ENCODE peak calls at places on chromosomes 4 and X, in four cellular contexts. One of them, this sample, is unnamed.

GRCh38 chrX:77572322-77572721 is 125.1 kb downstream of the FGF16 start:
- DNase-seq in suprapubic skin: no peak
- DNase-seq in neural progenitor cell: no peak
- DNase-seq in SK-N-SH: no peak
- DNase-seq in this sample: no peak

GRCh38 chr4:140448830-140449229 is 21.4 kb upstream of the CLGN start:
- DNase-seq in suprapubic skin: no peak
- DNase-seq in neural progenitor cell: no peak
- DNase-seq in SK-N-SH: peak; percentile 12
- DNase-seq in this sample: no peak

GRCh38 chr4:128686032-128686465 is 123.5 kb upstream of the JADE1 start:
- DNase-seq in suprapubic skin: no peak
- DNase-seq in neural progenitor cell: no peak
- DNase-seq in SK-N-SH: no peak
- DNase-seq in this sample: no peak

GRCh38 chr4:1278336-1278670 is 11.4 kb upstream of the MAEA start:
- DNase-seq in suprapubic skin: no peak
- DNase-seq in neural progenitor cell: no peak
- DNase-seq in SK-N-SH: no peak
- DNase-seq in this sample: no peak

GRCh38 chr4:182826391-182826790 is 90.8 kb downstream of the DCTD start:
- DNase-seq in suprapubic skin: no peak
- DNase-seq in neural progenitor cell: no peak
- DNase-seq in SK-N-SH: no peak
- DNase-seq in this sample: peak; percentile 47

GRCh38 chr4:76535603-76536380 is 100.8 kb downstream of the SHROOM3 start:
- DNase-seq in suprapubic skin: no peak
- DNase-seq in neural progenitor cell: no peak
- DNase-seq in SK-N-SH: no peak
- DNase-seq in this sample: no peak

GRCh38 chrX:139759637-139760036 is 51.7 kb upstream of the MCF2 start:
- DNase-seq in suprapubic skin: no peak
- DNase-seq in neural progenitor cell: peak; percentile 24
- DNase-seq in SK-N-SH: no peak
- DNase-seq in this sample: no peak

GRCh38 chrX:150219374-150220185 is 143.5 kb upstream of the MAMLD1 start:
- DNase-seq in suprapubic skin: no peak
- DNase-seq in neural progenitor cell: peak; percentile 15
- DNase-seq in SK-N-SH: no peak
- DNase-seq in this sample: no peak

GRCh38 chr4:101651778-101652177 is 138.8 kb upstream of the BANK1 start:
- DNase-seq in suprapubic skin: no peak
- DNase-seq in neural progenitor cell: no peak
- DNase-seq in SK-N-SH: no peak
- DNase-seq in this sample: no peak

GRCh38 chr4:101655005-101655404 is 135.5 kb upstream of the BANK1 start:
- DNase-seq in suprapubic skin: no peak
- DNase-seq in neural progenitor cell: no peak
- DNase-seq in SK-N-SH: no peak
- DNase-seq in this sample: no peak

GRCh38 chr4:101644516-101644915 is 146.0 kb upstream of the BANK1 start:
- DNase-seq in suprapubic skin: no peak
- DNase-seq in neural progenitor cell: no peak
- DNase-seq in SK-N-SH: no peak
- DNase-seq in this sample: no peak

GRCh38 chr4:101647710-101648034 is 142.9 kb upstream of the BANK1 start:
- DNase-seq in suprapubic skin: no peak
- DNase-seq in neural progenitor cell: no peak
- DNase-seq in SK-N-SH: no peak
- DNase-seq in this sample: no peak

DNA sequence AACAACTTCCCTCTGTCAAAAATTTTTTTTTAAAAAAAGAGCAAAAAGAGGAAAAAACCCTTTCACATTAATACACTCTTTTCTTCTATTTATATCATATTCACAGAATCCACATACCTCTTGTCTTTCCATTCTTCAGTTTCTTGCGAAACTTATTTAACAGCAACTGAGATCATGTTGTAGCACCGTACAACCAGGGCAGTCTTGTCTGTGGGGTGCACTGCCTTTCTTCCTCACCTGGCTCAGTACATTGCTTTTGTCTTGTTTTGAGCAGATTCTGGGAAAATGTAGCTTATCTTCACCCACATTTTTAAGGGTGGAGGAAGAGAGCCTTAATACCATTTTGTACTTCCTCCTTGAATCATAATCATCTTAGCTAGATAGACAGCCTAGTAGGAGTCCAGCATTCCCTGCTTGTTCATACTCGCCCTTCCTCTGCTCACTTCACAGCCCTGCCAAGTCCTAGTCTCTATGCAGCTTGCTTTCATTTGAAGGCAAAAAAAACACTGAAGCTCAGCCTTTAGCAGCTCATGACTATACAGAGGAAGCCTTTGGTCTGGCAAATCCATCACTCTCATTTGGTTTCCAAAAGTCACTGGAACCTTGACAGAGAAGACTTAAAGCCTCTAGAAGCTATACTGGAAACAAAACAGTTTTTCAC is 140.6 kb upstream of the BANK1 start:
- DNase-seq in suprapubic skin: no peak
- DNase-seq in neural progenitor cell: no peak
- DNase-seq in SK-N-SH: no peak
- DNase-seq in this sample: peak; percentile 57
- H3K27ac ChIP-seq in suprapubic skin: peak overlapping the region; percentile 58
- H3K27ac ChIP-seq in neural progenitor cell: no peak overlapping the region
- H3K27ac ChIP-seq in SK-N-SH: no peak overlapping the region
- H3K27ac ChIP-seq in this sample: peak overlapping the region; percentile 39

GRCh38 chrX:34656842-34657780 is at the start of gene TMEM47:
- DNase-seq in suprapubic skin: peak; percentile 74
- DNase-seq in neural progenitor cell: peak; percentile 98
- DNase-seq in SK-N-SH: peak; percentile 75
- DNase-seq in this sample: peak; percentile 41

GRCh38 chrX:34656467-34656841 is 631 bp downstream of the TMEM47 start:
- DNase-seq in suprapubic skin: peak; percentile 59
- DNase-seq in neural progenitor cell: no peak
- DNase-seq in SK-N-SH: no peak
- DNase-seq in this sample: no peak

GRCh38 chrX:34654939-34655338 is 2.1 kb downstream of the TMEM47 start:
- DNase-seq in suprapubic skin: no peak
- DNase-seq in neural progenitor cell: peak; percentile 47
- DNase-seq in SK-N-SH: no peak
- DNase-seq in this sample: no peak

GRCh38 chrX:34655496-34656258 is 1.4 kb downstream of the TMEM47 start:
- DNase-seq in suprapubic skin: no peak
- DNase-seq in neural progenitor cell: peak; percentile 44
- DNase-seq in SK-N-SH: no peak
- DNase-seq in this sample: no peak

DNA sequence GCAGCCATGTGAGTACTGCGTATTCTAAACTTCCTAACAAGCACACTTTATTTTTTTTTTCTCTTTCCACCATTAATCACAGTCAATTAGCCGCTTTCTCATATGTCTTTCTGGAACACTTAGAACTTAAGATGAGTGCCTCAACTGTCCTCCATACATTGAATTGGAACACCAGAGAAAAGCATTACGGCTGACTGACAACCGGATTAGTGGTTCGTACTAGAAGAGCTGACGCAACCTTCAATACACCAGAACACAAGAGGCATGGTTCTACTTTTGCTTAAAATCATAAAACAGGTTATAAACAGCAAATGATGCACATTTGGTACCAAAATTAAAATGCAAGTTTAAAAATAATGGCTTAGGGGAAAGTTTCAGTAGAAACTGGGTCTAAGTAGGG is 3.3 kb downstream of the TMEM47 start:
- DNase-seq in suprapubic skin: no peak
- DNase-seq in neural progenitor cell: peak; percentile 88
- DNase-seq in SK-N-SH: no peak
- DNase-seq in this sample: no peak
- H3K4me3 ChIP-seq in suprapubic skin: peak overlapping the region; percentile 66
- H3K4me3 ChIP-seq in neural progenitor cell: peak overlapping the region; percentile 95
- H3K4me3 ChIP-seq in SK-N-SH: no peak overlapping the region
- H3K4me3 ChIP-seq in this sample: no peak overlapping the region

DNA sequence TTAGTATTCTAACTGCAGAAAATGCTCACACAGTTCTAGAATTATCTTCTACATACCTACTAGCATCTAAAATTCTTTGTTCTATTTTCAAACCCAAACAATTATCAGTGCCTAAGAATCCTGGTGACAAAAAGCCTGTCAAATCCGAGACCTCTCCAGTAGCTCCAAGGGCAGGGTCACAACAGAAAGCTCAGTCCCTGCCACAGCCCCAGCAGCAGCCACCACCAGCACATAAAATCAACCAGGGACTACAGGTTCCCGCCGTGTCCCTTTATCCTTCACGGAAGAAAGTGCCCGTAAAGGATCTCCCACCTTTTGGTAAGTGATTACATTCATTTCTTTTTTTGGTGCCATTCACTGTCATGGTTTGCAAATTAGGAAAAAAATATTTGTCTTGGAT is 243.8 kb downstream of the RAPGEF2 start:
- DNase-seq in suprapubic skin: no peak
- DNase-seq in neural progenitor cell: no peak
- DNase-seq in SK-N-SH: no peak
- DNase-seq in this sample: no peak
- H3K27ac ChIP-seq in suprapubic skin: no peak overlapping the region
- H3K27ac ChIP-seq in neural progenitor cell: no peak overlapping the region
- H3K27ac ChIP-seq in SK-N-SH: no peak overlapping the region
- H3K27ac ChIP-seq in this sample: no peak overlapping the region

GRCh38 chr4:57080781-57081650 is 29.2 kb downstream of the IGFBP7 start:
- DNase-seq in suprapubic skin: no peak
- DNase-seq in neural progenitor cell: no peak
- DNase-seq in SK-N-SH: no peak
- DNase-seq in this sample: peak; percentile 66
- H3K4me3 ChIP-seq in suprapubic skin: no peak overlapping the region
- H3K4me3 ChIP-seq in neural progenitor cell: no peak overlapping the region
- H3K4me3 ChIP-seq in SK-N-SH: no peak overlapping the region
- H3K4me3 ChIP-seq in this sample: no peak overlapping the region

GRCh38 chr4:89306486-89307184 is 965 bp downstream of the GPRIN3 start:
- DNase-seq in suprapubic skin: no peak
- DNase-seq in neural progenitor cell: no peak
- DNase-seq in SK-N-SH: no peak
- DNase-seq in this sample: no peak

GRCh38 chr4:89305712-89306437 is 1.7 kb downstream of the GPRIN3 start:
- DNase-seq in suprapubic skin: no peak
- DNase-seq in neural progenitor cell: no peak
- DNase-seq in SK-N-SH: no peak
- DNase-seq in this sample: no peak

GRCh38 chr4:89303177-89303576 is 4.4 kb downstream of the GPRIN3 start:
- DNase-seq in suprapubic skin: no peak
- DNase-seq in neural progenitor cell: no peak
- DNase-seq in SK-N-SH: no peak
- DNase-seq in this sample: no peak

GRCh38 chr4:89303989-89304388 is 3.6 kb downstream of the GPRIN3 start:
- DNase-seq in suprapubic skin: no peak
- DNase-seq in neural progenitor cell: no peak
- DNase-seq in SK-N-SH: no peak
- DNase-seq in this sample: no peak

GRCh38 chr4:89305028-89305427 is 2.6 kb downstream of the GPRIN3 start:
- DNase-seq in suprapubic skin: no peak
- DNase-seq in neural progenitor cell: no peak
- DNase-seq in SK-N-SH: no peak
- DNase-seq in this sample: no peak
- H3K27ac ChIP-seq in suprapubic skin: no peak overlapping the region
- H3K27ac ChIP-seq in neural progenitor cell: no peak overlapping the region
- H3K27ac ChIP-seq in SK-N-SH: no peak overlapping the region
- H3K27ac ChIP-seq in this sample: no peak overlapping the region

GRCh38 chrX:1106478-1107210 is 105.8 kb downstream of the CRLF2 start:
- DNase-seq in suprapubic skin: no peak
- DNase-seq in neural progenitor cell: peak; percentile 19
- DNase-seq in SK-N-SH: no peak
- DNase-seq in this sample: peak; percentile 11

GRCh38 chrX:1109580-1110119 is 102.8 kb downstream of the CRLF2 start:
- DNase-seq in suprapubic skin: no peak
- DNase-seq in neural progenitor cell: no peak
- DNase-seq in SK-N-SH: no peak
- DNase-seq in this sample: peak; percentile 21

GRCh38 chrX:1108451-1109445 is 103.7 kb downstream of the CRLF2 start:
- DNase-seq in suprapubic skin: peak; percentile 22
- DNase-seq in neural progenitor cell: peak; percentile 81
- DNase-seq in SK-N-SH: no peak
- DNase-seq in this sample: peak; percentile 21

GRCh38 chrX:1112321-1112720 is 100.1 kb downstream of the CRLF2 start:
- DNase-seq in suprapubic skin: no peak
- DNase-seq in neural progenitor cell: no peak
- DNase-seq in SK-N-SH: no peak
- DNase-seq in this sample: no peak

GRCh38 chrX:1111543-1112300 is 100.7 kb downstream of the CRLF2 start:
- DNase-seq in suprapubic skin: no peak
- DNase-seq in neural progenitor cell: peak; percentile 85
- DNase-seq in SK-N-SH: no peak
- DNase-seq in this sample: peak; percentile 38
- H3K4me3 ChIP-seq in suprapubic skin: no peak overlapping the region
- H3K4me3 ChIP-seq in neural progenitor cell: peak overlapping the region; percentile 47
- H3K4me3 ChIP-seq in SK-N-SH: no peak overlapping the region
- H3K4me3 ChIP-seq in this sample: no peak overlapping the region

This sample was measured in RWPE2.